ENCODE peak calls at places on chromosomes 1 and 21, in six cellular contexts. L is SJSA1; D is body of pancreas; W is NCI-H1694 treated with DMSO at 0.1 percent for 48 hours; B is activated CD4-positive, CD25-positive, alpha-beta regulatory T cell; F is amniotic epithelial cell. Y is an unnamed sample.

GRCh38 chr1:222754386-222755139 is 17.6 kb downstream of the FAM177B start:
- DNase-seq in B (no peak), F (peak), D (peak), W (no peak), L (peak), Y (peak)

GRCh38 chr1:14974361-14974760 is 179.2 kb upstream of the TMEM51 start:
- DNase-seq in F (no peak), L (no peak), W (no peak), B (no peak), D (no peak), Y (no peak)

GRCh38 chr1:6419397-6419802 is 319 bp downstream of the HES2 start:
- DNase-seq in L (no peak), F (no peak), D (no peak), B (no peak), W (no peak), Y (no peak)

GRCh38 chr21:41816583-41817165 is 49.8 kb upstream of the RIPK4 start:
- DNase-seq in F (peak), B (peak), D (peak), L (no peak), W (peak), Y (peak)

GRCh38 chr1:162138599-162139397 is 69.3 kb downstream of the NOS1AP start:
- DNase-seq in W (no peak), D (no peak), B (no peak), F (no peak), L (no peak), Y (no peak)

GRCh38 chr1:92065042-92065441 is 10.2 kb downstream of the SETSIP start:
- DNase-seq in D (no peak), L (no peak), B (no peak), W (no peak), F (no peak), Y (no peak)

GRCh38 chr1:222618880-222619321 is 1.0 kb downstream of the MIA3 start:
- DNase-seq in W (no peak), D (peak), B (no peak), F (peak), L (no peak), Y (peak)

GRCh38 chr21:32562915-32563314 is 22.4 kb downstream of the TCP10L start:
- DNase-seq in B (no peak), F (no peak), D (no peak), W (no peak), L (no peak), Y (peak)

GRCh38 chr1:204909109-204909508 is 38.4 kb downstream of the NFASC start:
- DNase-seq in W (no peak), B (no peak), L (no peak), D (no peak), F (no peak), Y (no peak)

GRCh38 chr1:4108341-4108740 is 208.3 kb upstream of the C1orf174 start:
- DNase-seq in W (no peak), L (no peak), F (no peak), D (peak), B (no peak), Y (no peak)

GRCh38 chr1:55446351-55446750 is 231.2 kb upstream of the USP24 start:
- DNase-seq in B (no peak), F (no peak), W (no peak), D (no peak), L (no peak), Y (no peak)

GRCh38 chr1:235712812-235713211 is 63.2 kb upstream of the GNG4 start:
- DNase-seq in D (no peak), W (no peak), B (no peak), F (no peak), L (no peak), Y (no peak)

GRCh38 chr1:3638027-3638426 is 11.9 kb downstream of the WRAP73 start:
- DNase-seq in D (no peak), L (no peak), W (no peak), F (no peak), B (no peak), Y (no peak)

GRCh38 chr1:113769599-113769970 is 10.3 kb upstream of the PHTF1 start:
- DNase-seq in F (no peak), B (no peak), D (no peak), L (no peak), W (no peak), Y (no peak)

GRCh38 chr1:184622136-184622823 is 132.4 kb downstream of the EDEM3 start:
- DNase-seq in D (peak), B (no peak), F (peak), L (no peak), W (no peak), Y (peak)

GRCh38 chr1:82700476-82700875 is 899.7 kb downstream of the ADGRL2 start:
- DNase-seq in W (no peak), B (no peak), F (no peak), D (no peak), L (no peak), Y (no peak)

GRCh38 chr1:155005076-155005971 is 2.7 kb downstream of the ZBTB7B start:
- DNase-seq in B (no peak), W (no peak), F (no peak), D (peak), L (no peak), Y (no peak)